ENCODE peak calls at places on chromosomes 3 and 15, in four cellular contexts. One of them, this sample, is unnamed.

GRCh38 chr15:36884404-36885335 is 215.7 kb downstream of the MEIS2 start:
- DNase-seq in K562: no peak
- DNase-seq in HepG2: no peak
- DNase-seq in HCT116: no peak
- DNase-seq in this sample: no peak

GRCh38 chr15:28125673-28126651 is 26.8 kb upstream of the OCA2 start:
- DNase-seq in HepG2: peak
- DNase-seq in HCT116: peak
- DNase-seq in K562: peak
- DNase-seq in this sample: peak

GRCh38 chr15:91627473-91628309 is 225.8 kb upstream of the SLCO3A1 start:
- DNase-seq in HCT116: no peak
- DNase-seq in K562: no peak
- DNase-seq in HepG2: no peak
- DNase-seq in this sample: peak

GRCh38 chr3:53288214-53288613 is 32.4 kb upstream of the TKT start:
- DNase-seq in K562: no peak
- DNase-seq in HepG2: no peak
- DNase-seq in HCT116: no peak
- DNase-seq in this sample: no peak

GRCh38 chr15:94028809-94029208 is 202.6 kb upstream of the MCTP2 start:
- DNase-seq in K562: no peak
- DNase-seq in HepG2: no peak
- DNase-seq in HCT116: no peak
- DNase-seq in this sample: no peak

GRCh38 chr15:80577552-80578205 is 117.4 kb upstream of the ABHD17C start:
- DNase-seq in HCT116: no peak
- DNase-seq in HepG2: no peak
- DNase-seq in K562: no peak
- DNase-seq in this sample: no peak

GRCh38 chr15:101203029-101203428 is 48.8 kb downstream of the CHSY1 start:
- DNase-seq in HCT116: no peak
- DNase-seq in HepG2: no peak
- DNase-seq in K562: no peak
- DNase-seq in this sample: no peak

GRCh38 chr3:124263168-124263567 is 271.2 kb upstream of the ROPN1 start:
- DNase-seq in K562: peak
- DNase-seq in HepG2: no peak
- DNase-seq in HCT116: no peak
- DNase-seq in this sample: no peak

GRCh38 chr3:53140575-53141467 is 10.6 kb upstream of the RFT1 start:
- DNase-seq in K562: no peak
- DNase-seq in HCT116: no peak
- DNase-seq in HepG2: no peak
- DNase-seq in this sample: no peak

GRCh38 chr3:99909714-99910508 is 92.2 kb downstream of the CMSS1 start:
- DNase-seq in K562: no peak
- DNase-seq in HCT116: no peak
- DNase-seq in HepG2: peak
- DNase-seq in this sample: no peak

GRCh38 chr15:66780172-66780972 is 78.3 kb downstream of the SMAD6 start:
- DNase-seq in K562: no peak
- DNase-seq in HCT116: no peak
- DNase-seq in HepG2: no peak
- DNase-seq in this sample: no peak

DNA sequence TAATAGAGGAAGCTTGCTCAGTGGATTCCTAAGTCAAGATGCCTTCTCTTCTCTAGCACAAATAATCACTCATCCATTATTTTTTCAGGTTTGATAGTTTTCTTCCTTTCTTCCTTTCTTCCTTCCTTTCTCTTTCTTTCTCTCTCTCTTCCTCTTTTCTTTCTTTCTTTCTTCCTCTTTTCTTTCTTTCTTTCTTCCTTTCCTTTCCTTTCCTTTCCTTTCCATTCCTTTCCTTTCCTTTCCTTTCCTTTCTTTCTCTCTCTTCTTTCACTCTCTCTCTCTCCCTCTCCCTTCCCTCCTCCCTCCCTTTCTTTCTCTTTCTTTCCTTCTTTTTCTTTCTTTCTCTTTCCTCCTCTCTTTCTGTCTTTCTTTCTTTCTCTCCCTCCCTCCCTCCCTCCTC is 411.2 kb upstream of the TPM1 start:
- DNase-seq in K562: no peak
- DNase-seq in HepG2: no peak
- DNase-seq in HCT116: no peak
- DNase-seq in this sample: no peak
- TF ChIP-seq ELF1 in K562: no peak
- TF ChIP-seq ELF1 in HepG2: no peak
- TF ChIP-seq ELF1 in HCT116: no peak
- TF ChIP-seq ELF1 in this sample: no peak

GRCh38 chr3:103949690-103950089 is 1417.0 kb upstream of the ALCAM start:
- DNase-seq in K562: no peak
- DNase-seq in HCT116: no peak
- DNase-seq in HepG2: no peak
- DNase-seq in this sample: no peak

GRCh38 chr3:103947062-103947461 is 1419.6 kb upstream of the ALCAM start:
- DNase-seq in HepG2: peak
- DNase-seq in HCT116: no peak
- DNase-seq in K562: no peak
- DNase-seq in this sample: no peak

DNA sequence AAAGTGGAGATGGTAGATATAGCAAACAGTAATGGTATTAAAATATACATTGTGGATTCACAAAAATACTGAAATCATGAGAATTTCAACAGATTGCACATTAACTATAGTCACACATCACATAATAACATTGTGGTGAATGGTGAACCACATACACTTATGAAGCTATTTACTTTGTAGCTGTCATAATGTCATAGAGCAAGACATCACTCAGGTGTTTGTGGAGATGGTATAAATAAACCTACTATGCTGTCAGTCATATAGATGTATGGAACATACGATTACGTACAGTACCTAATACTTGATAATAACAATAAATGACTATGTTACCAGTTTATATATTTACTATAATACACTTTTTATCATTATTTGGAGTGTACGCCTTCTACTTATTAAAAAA is 1416.0 kb upstream of the ALCAM start:
- DNase-seq in K562: no peak
- DNase-seq in HepG2: no peak
- DNase-seq in HCT116: no peak
- DNase-seq in this sample: no peak
- TF ChIP-seq ELF1 in K562: no peak
- TF ChIP-seq ELF1 in HepG2: no peak
- TF ChIP-seq ELF1 in HCT116: no peak
- TF ChIP-seq ELF1 in this sample: no peak

DNA sequence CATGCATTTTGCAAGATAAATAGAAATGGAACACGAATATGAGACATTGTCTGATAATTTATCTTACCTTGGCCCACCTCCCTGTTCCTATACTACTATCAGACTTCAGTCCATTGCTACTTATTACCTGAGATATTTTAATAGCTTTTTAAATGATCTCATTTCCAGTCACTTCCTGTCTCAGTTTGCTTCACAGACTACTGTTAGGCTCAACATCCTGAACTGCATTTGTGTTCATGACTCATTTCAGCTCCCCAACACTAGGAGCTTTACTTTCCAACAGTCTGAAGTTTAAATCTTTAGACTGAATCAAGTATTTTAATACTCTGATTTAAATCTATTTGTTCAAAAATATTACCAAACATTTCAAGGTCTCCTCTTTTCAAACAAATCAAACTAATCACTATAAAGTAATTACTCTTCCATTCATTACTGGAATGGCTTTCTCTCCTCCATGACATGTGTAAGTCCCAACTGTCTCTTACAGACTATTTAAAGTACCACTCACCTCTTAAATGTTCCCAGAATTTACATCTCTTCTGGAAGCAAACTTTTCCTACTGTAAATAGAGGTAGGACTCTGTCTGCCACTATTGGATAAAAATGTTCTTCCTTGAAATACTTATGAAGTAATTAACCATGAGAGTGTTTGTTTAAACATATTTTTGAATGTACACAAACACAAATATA is 1277.6 kb downstream of the ZPLD1 start:
- DNase-seq in HepG2: no peak
- DNase-seq in K562: no peak
- DNase-seq in HCT116: peak
- DNase-seq in this sample: no peak
- TF ChIP-seq ELF1 in HepG2: no peak
- TF ChIP-seq ELF1 in K562: no peak
- TF ChIP-seq ELF1 in HCT116: no peak
- TF ChIP-seq ELF1 in this sample: no peak

GRCh38 chr15:69126054-69126469 is 34.4 kb upstream of the GLCE start:
- DNase-seq in HepG2: peak
- DNase-seq in HCT116: no peak
- DNase-seq in K562: peak
- DNase-seq in this sample: no peak
- TF ChIP-seq ELF1 in HepG2: peak
- TF ChIP-seq ELF1 in HCT116: no peak
- TF ChIP-seq ELF1 in K562: no peak
- TF ChIP-seq ELF1 in this sample: no peak

GRCh38 chr15:58392611-58393161 is 39.1 kb upstream of the LIPC start:
- DNase-seq in K562: peak
- DNase-seq in HepG2: no peak
- DNase-seq in HCT116: no peak
- DNase-seq in this sample: no peak

GRCh38 chr15:58391088-58391487 is 40.7 kb upstream of the LIPC start:
- DNase-seq in K562: no peak
- DNase-seq in HepG2: no peak
- DNase-seq in HCT116: no peak
- DNase-seq in this sample: no peak

GRCh38 chr15:58396181-58396580 is 35.6 kb upstream of the LIPC start:
- DNase-seq in HepG2: no peak
- DNase-seq in K562: no peak
- DNase-seq in HCT116: no peak
- DNase-seq in this sample: no peak

GRCh38 chr15:58392141-58392540 is 39.6 kb upstream of the LIPC start:
- DNase-seq in K562: no peak
- DNase-seq in HepG2: no peak
- DNase-seq in HCT116: no peak
- DNase-seq in this sample: no peak

GRCh38 chr15:58393196-58393790 is 38.5 kb upstream of the LIPC start:
- DNase-seq in HCT116: no peak
- DNase-seq in HepG2: no peak
- DNase-seq in K562: no peak
- DNase-seq in this sample: no peak
- TF ChIP-seq ELF1 in HCT116: no peak
- TF ChIP-seq ELF1 in HepG2: no peak
- TF ChIP-seq ELF1 in K562: no peak
- TF ChIP-seq ELF1 in this sample: no peak

GRCh38 chr3:34396288-34396687 is 597.9 kb downstream of the PDCD6IP start:
- DNase-seq in HepG2: no peak
- DNase-seq in K562: no peak
- DNase-seq in HCT116: no peak
- DNase-seq in this sample: no peak
- TF ChIP-seq ELF1 in HepG2: no peak
- TF ChIP-seq ELF1 in K562: no peak
- TF ChIP-seq ELF1 in HCT116: no peak
- TF ChIP-seq ELF1 in this sample: no peak

DNA sequence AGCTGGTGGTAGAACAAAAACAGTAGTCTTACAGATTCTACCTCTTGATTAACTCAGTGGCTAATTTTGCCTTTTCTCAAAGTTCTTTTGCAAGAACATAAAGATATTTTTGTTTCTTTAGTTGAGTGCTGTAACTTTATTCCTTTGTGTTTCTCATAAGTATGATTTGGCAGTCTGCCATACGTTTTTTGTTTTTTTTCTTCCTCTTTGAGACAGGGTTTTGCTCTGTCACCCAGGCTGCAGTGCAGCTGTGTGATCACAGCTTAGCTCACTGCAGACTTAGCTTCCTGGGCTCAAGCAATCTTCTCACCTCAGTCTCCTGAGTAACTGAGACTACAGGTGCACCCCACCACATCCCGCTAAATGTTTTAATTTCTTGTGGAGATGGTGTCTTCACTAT is 22.4 kb downstream of the B3GNT5 start:
- DNase-seq in HepG2: no peak
- DNase-seq in HCT116: no peak
- DNase-seq in K562: peak
- DNase-seq in this sample: no peak
- TF ChIP-seq ELF1 in HepG2: no peak
- TF ChIP-seq ELF1 in HCT116: no peak
- TF ChIP-seq ELF1 in K562: no peak
- TF ChIP-seq ELF1 in this sample: no peak

DNA sequence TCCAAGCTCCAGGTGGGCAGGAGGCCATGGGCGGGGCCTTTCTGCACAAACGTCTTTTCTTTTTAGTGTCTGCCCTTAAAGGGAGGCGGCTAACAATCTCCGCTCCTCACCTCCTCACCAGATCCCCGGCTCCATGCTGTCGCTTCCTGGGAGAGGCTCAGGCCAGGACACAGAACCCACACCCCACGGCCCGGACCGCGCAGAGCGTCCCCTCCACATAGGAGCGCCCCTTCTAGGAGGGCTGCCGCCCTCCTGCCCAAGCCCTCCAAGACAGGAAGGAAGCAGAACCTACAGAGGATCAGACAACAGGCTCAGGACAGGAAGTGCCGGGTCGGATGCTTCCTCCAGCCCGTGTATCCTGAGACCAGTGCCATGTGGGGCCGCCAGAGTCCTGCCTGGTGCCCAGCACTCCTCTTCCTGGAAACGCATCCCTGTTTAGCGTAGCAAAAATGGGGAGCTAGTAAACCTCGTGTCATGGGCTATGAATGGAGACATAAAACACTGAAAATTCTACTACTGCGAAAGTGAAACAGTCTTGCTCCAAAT is 83.2 kb upstream of the ATP10A start:
- DNase-seq in K562: no peak
- DNase-seq in HCT116: no peak
- DNase-seq in HepG2: no peak
- DNase-seq in this sample: no peak
- TF ChIP-seq ELF1 in K562: no peak
- TF ChIP-seq ELF1 in HCT116: no peak
- TF ChIP-seq ELF1 in HepG2: no peak
- TF ChIP-seq ELF1 in this sample: no peak

GRCh38 chr15:49435201-49435600 is 12.2 kb downstream of the FGF7 start:
- DNase-seq in K562: no peak
- DNase-seq in HCT116: no peak
- DNase-seq in HepG2: no peak
- DNase-seq in this sample: no peak
- TF ChIP-seq ELF1 in K562: no peak
- TF ChIP-seq ELF1 in HCT116: no peak
- TF ChIP-seq ELF1 in HepG2: no peak
- TF ChIP-seq ELF1 in this sample: no peak